ENCODE peak calls at places on chromosomes 2 and 18, in seven cellular contexts. P, W, T, X, S, V and L are unnamed samples.

GRCh38 chr18:73645175-73645715 is 502.4 kb downstream of the FBXO15 start:
- DNase-seq in X (no peak), S (no peak), T (no peak), W (no peak), V (no peak), P (peak), L (no peak)

GRCh38 chr2:48532824-48533223 is 2.9 kb downstream of the STON1 start:
- DNase-seq in T (no peak), V (no peak), S (no peak), P (no peak), W (no peak), X (no peak), L (no peak)

GRCh38 chr2:84924173-84925106 is 19.0 kb downstream of the TMSB10 start:
- DNase-seq in S (no peak), T (no peak), V (no peak), W (no peak), X (no peak), P (peak), L (no peak)

GRCh38 chr2:99680946-99681345 is 191.1 kb upstream of the REV1 start:
- DNase-seq in W (no peak), V (no peak), S (no peak), P (peak), X (no peak), T (no peak), L (no peak)

GRCh38 chr2:10332402-10333246 is 29.9 kb downstream of the HPCAL1 start:
- DNase-seq in T (no peak), V (no peak), S (no peak), W (no peak), X (peak), P (no peak), L (no peak)

GRCh38 chr18:7600528-7601248 is 33.6 kb downstream of the PTPRM start:
- DNase-seq in S (no peak), P (no peak), V (no peak), W (no peak), X (no peak), T (no peak), L (no peak)

GRCh38 chr2:150280255-150280654 is 207.2 kb downstream of the RND3 start:
- DNase-seq in V (no peak), X (no peak), W (no peak), T (no peak), S (no peak), P (peak), L (no peak)

GRCh38 chr2:62185828-62186483 is 10.0 kb upstream of the B3GNT2 start:
- DNase-seq in S (no peak), T (no peak), V (no peak), W (no peak), X (no peak), P (no peak), L (no peak)

GRCh38 chr2:239601201-239601851 is 200.5 kb upstream of the HDAC4 start:
- DNase-seq in S (no peak), W (no peak), P (no peak), X (no peak), V (no peak), T (no peak), L (no peak)

GRCh38 chr2:35365859-35366258 is 989.7 kb upstream of the CRIM1 start:
- DNase-seq in V (no peak), P (no peak), S (no peak), T (no peak), W (no peak), X (no peak), L (no peak)

GRCh38 chr2:26674771-26675170 is 17.8 kb upstream of the KCNK3 start:
- DNase-seq in W (no peak), T (no peak), P (no peak), V (no peak), S (no peak), X (no peak), L (peak)

GRCh38 chr2:46643493-46643892 is 164.1 kb downstream of the TMEM247 start:
- DNase-seq in T (no peak), X (no peak), W (no peak), P (no peak), S (no peak), V (no peak), L (no peak)

GRCh38 chr2:196492946-196493345 is 146.6 kb upstream of the CCDC150 start:
- DNase-seq in P (no peak), V (no peak), S (no peak), W (no peak), X (no peak), T (no peak), L (no peak)

GRCh38 chr2:185787530-185788145 is 49.0 kb downstream of the FSIP2 start:
- DNase-seq in V (no peak), T (no peak), P (peak), X (no peak), W (no peak), S (no peak), L (no peak)

GRCh38 chr2:50097118-50097517 is 934.8 kb downstream of the NRXN1 start:
- DNase-seq in S (no peak), W (no peak), X (no peak), T (no peak), V (no peak), P (no peak), L (no peak)

GRCh38 chr2:108345941-108346340 is 31.8 kb upstream of the SULT1C4 start:
- DNase-seq in S (no peak), V (no peak), P (no peak), T (no peak), X (no peak), W (no peak), L (no peak)

GRCh38 chr2:190446750-190447516 is 38.8 kb downstream of the MFSD6 start:
- DNase-seq in T (no peak), S (no peak), W (no peak), X (no peak), V (no peak), P (no peak), L (no peak)

GRCh38 chr2:55115795-55116597 is 65.7 kb upstream of the RTN4 start:
- DNase-seq in V (no peak), S (no peak), W (no peak), T (no peak), P (peak), X (no peak), L (no peak)

GRCh38 chr2:231036578-231037106 is 681 bp upstream of the C2orf72 start:
- DNase-seq in P (no peak), T (no peak), S (no peak), W (no peak), X (no peak), V (no peak), L (no peak)

GRCh38 chr18:48002933-48003365 is 72.5 kb upstream of the SMAD2 start:
- DNase-seq in P (peak), S (no peak), X (no peak), V (no peak), W (no peak), T (no peak), L (peak)

GRCh38 chr2:207480521-207481034 is 49.2 kb upstream of the CREB1 start:
- DNase-seq in V (no peak), S (no peak), T (no peak), W (no peak), X (no peak), P (no peak), L (no peak)

GRCh38 chr2:158969717-158970521 is 1.5 kb downstream of the TANC1 start:
- DNase-seq in V (no peak), T (peak), S (no peak), W (no peak), P (peak), X (no peak), L (peak)

GRCh38 chr2:173589604-173590277 is 235.1 kb downstream of the CDCA7 start:
- DNase-seq in W (peak), P (no peak), T (no peak), S (no peak), V (no peak), X (no peak), L (no peak)